ENCODE peak calls at places on chromosomes 12 and 14, in eight cellular contexts. D, J, H, B, E, K, F and V are unnamed samples.

GRCh38 chr12:13208533-13209278 is 12.2 kb downstream of the EMP1 start:
- DNase-seq in J (peak; percentile 53), K (peak; percentile 64), B (no peak), E (no peak), H (no peak), F (no peak), D (no peak), V (no peak)

GRCh38 chr12:123828120-123828519 is 66.0 kb downstream of the DNAH10 start:
- DNase-seq in D (no peak), B (no peak), F (no peak), K (no peak), H (no peak), E (no peak), J (no peak), V (no peak)

GRCh38 chr12:1591029-1591428 is 3.4 kb downstream of the FBXL14 start:
- DNase-seq in J (no peak), D (no peak), H (no peak), B (no peak), K (peak; percentile 68), E (peak; percentile 45), F (no peak), V (no peak)

GRCh38 chr12:4412462-4412861 is 33.0 kb upstream of the FGF23 start:
- DNase-seq in E (no peak), J (no peak), B (no peak), D (no peak), H (no peak), F (no peak), K (no peak), V (no peak)

GRCh38 chr14:35285168-35285990 is 6.8 kb upstream of the PSMA6 start:
- DNase-seq in H (no peak), B (no peak), J (peak; percentile 8), D (no peak), E (no peak), F (no peak), K (peak; percentile 30), V (no peak)

GRCh38 chr14:70921669-70922068 is 14.4 kb downstream of the PCNX1 start:
- DNase-seq in F (no peak), E (no peak), K (peak; percentile 73), B (no peak), H (no peak), J (no peak), D (no peak), V (no peak)

GRCh38 chr14:101927859-101928258 is 36.5 kb upstream of the DYNC1H1 start:
- DNase-seq in K (peak; percentile 99), F (peak; percentile 95), J (peak; percentile 98), D (peak; percentile 83), E (peak; percentile 92), B (peak; percentile 38), H (peak; percentile 92), V (no peak)

GRCh38 chr14:77674931-77675330 is 32.9 kb downstream of the ALKBH1 start:
- DNase-seq in H (no peak), J (no peak), B (no peak), D (no peak), F (no peak), E (no peak), K (no peak), V (no peak)

GRCh38 chr14:67441672-67442071 is 29.7 kb upstream of the PLEK2 start:
- DNase-seq in D (no peak), B (no peak), J (no peak), F (no peak), E (no peak), K (no peak), H (no peak), V (no peak)

GRCh38 chr14:98070521-98070920 is 1201.5 kb downstream of the BCL11B start:
- DNase-seq in F (no peak), H (no peak), B (no peak), E (no peak), J (no peak), D (no peak), K (no peak), V (no peak)

GRCh38 chr12:80580254-80580653 is 127.2 kb upstream of the MYF6 start:
- DNase-seq in H (no peak), F (no peak), K (peak; percentile 93), E (peak; percentile 97), B (no peak), J (peak; percentile 97), D (no peak), V (no peak)

GRCh38 chr14:101885254-101885576 is 79.2 kb upstream of the DYNC1H1 start:
- DNase-seq in B (no peak), D (no peak), H (no peak), J (no peak), K (no peak), E (no peak), F (no peak), V (no peak)

GRCh38 chr14:50023671-50024490 is 92.5 kb downstream of the VCPKMT start:
- DNase-seq in D (no peak), E (peak; percentile 91), F (peak; percentile 73), J (peak; percentile 89), B (no peak), H (no peak), K (peak; percentile 91), V (no peak)

GRCh38 chr12:104653730-104654328 is 197.1 kb downstream of the CHST11 start:
- DNase-seq in K (peak; percentile 27), D (peak; percentile 64), B (no peak), E (no peak), H (no peak), J (no peak), F (no peak), V (no peak)

GRCh38 chr14:62655161-62655560 is 390.1 kb downstream of the KCNH5 start:
- DNase-seq in K (no peak), D (no peak), J (peak; percentile 49), E (peak; percentile 14), H (no peak), B (no peak), F (no peak), V (no peak)

GRCh38 chr12:51393676-51394545 is 2.7 kb upstream of the GALNT6 start:
- DNase-seq in K (peak; percentile 98), H (peak; percentile 35), J (peak; percentile 96), F (no peak), E (peak; percentile 95), D (no peak), B (no peak), V (no peak)

GRCh38 chr12:51399893-51400292 is 8.7 kb upstream of the GALNT6 start:
- DNase-seq in B (no peak), F (no peak), K (no peak), D (no peak), E (no peak), H (no peak), J (no peak), V (no peak)

GRCh38 chr12:51395283-51396230 is 4.4 kb upstream of the GALNT6 start:
- DNase-seq in J (no peak), D (peak; percentile 93), F (no peak), E (no peak), K (no peak), H (no peak), B (no peak), V (no peak)

GRCh38 chr12:51401020-51401419 is 9.8 kb upstream of the GALNT6 start:
- DNase-seq in B (no peak), E (no peak), K (no peak), H (no peak), D (no peak), F (no peak), J (no peak), V (no peak)

DNA sequence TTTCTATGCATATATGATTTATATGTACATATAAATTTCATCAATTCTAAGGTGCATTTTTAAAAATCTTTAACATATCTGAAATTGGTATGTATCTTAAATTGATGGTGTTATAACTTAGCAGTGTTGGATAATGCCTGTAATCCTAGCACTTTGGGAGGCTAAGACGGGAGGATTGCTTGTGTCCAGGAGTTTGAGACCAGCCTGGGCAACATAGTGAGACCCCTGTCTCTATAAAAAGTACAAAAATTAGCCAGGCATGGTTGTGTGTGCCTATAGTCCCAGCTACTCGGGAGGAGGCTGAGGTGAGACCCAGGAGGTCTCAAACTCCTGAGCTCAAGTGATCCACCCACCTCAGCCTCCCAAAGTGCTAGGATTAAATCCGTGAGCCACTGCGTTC is 6.5 kb upstream of the GALNT6 start:
- DNase-seq in F (no peak), B (no peak), K (no peak), J (no peak), E (no peak), H (no peak), D (no peak), V (no peak)
- H3K4me1 ChIP-seq in F (no peaks in the 10 kb centered on the region), B (peaks cover 7% of the 10 kb centered on the region), K (peaks cover 22% of the 10 kb centered on the region), J (peaks cover 6% of the 10 kb centered on the region), E (peaks cover 20% of the 10 kb centered on the region), H (no peaks in the 10 kb centered on the region), D (peaks cover 18% of the 10 kb centered on the region), V (no peaks in the 10 kb centered on the region)

GRCh38 chr12:14934511-14934910 is 3.8 kb downstream of the ERP27 start:
- DNase-seq in B (no peak), D (no peak), F (no peak), H (no peak), E (no peak), K (no peak), J (no peak), V (no peak)
- H3K4me1 ChIP-seq in B (peaks cover 87% of the 10 kb centered on the region), D (no peaks in the 10 kb centered on the region), F (peaks cover 8% of the 10 kb centered on the region), H (no peaks in the 10 kb centered on the region), E (no peaks in the 10 kb centered on the region), K (no peaks in the 10 kb centered on the region), J (peaks cover 3% of the 10 kb centered on the region), V (no peaks in the 10 kb centered on the region)

DNA sequence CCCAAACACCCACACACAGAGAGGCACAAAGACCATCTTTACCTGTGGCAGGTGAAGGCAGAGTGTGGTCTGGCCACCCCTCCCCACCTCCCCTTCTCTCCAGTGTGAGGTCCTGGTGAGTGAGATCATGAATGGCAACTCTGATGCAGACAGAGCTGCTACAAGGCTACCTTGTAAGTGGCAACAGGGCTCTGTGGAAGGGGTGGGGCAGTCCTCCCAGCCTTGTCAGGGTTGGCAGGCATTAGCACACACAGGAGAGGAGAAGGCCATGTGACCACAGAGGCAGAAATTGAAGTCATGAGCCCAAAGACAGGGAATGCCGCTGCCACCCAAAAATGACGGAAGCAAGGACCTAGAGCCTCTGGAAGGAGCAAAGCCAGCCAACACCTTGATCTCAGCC is 30.7 kb downstream of the VWF start:
- DNase-seq in E (no peak), B (no peak), F (peak; percentile 65), J (no peak), K (peak; percentile 35), H (no peak), D (no peak), V (no peak)
- H3K4me1 ChIP-seq in E (peaks cover 27% of the 10 kb centered on the region), B (peaks cover 9% of the 10 kb centered on the region), F (peaks cover 9% of the 10 kb centered on the region), J (peaks cover 29% of the 10 kb centered on the region), K (peaks cover 38% of the 10 kb centered on the region), H (peaks cover 73% of the 10 kb centered on the region), D (no peaks in the 10 kb centered on the region), V (peaks cover 2% of the 10 kb centered on the region)

DNA sequence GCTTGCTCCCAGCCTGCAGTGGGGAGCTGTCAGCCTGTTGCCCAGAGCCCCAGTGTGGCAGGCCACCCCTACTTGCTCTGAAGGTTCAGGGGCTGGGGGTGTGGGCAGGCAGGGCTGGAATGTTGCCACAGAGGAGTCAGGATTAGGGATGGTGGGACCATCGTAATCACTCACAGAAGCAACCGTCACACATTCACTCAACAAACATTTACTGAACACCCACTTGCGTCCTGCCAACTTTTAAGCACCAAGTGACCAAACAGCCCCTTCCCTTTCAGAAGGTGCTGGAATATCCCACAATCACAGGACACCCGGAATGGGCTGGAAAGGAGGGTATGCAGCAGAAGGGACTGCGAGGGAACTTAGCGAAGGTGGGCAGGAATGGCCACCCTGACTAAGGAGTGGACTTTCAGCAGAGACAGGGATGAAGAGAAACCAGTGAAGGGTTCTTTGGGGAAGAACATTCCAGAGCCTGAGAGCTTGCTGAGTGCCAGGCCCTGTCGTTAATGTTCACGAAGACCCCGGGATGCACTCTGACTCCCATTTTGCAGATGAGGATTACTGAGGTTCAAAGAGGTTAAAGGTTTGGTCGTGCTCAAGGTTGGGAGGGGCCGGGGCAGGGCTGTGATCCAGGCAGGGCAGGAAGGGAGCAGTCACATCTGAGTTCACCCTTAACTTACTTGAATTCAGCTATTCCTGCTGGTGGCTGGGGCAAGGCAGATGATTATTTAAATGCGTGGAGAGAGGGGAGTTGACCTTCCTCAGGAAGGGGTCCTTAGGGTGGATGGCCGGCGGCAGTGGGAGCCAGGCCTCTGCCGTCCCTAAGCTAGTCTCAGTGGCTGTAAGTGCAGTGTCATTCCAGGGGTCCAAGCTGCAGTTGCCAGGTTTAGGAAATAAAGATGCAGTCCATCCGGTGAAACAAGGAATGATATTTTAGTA is 2.3 kb upstream of the ZBTB42 start:
- DNase-seq in F (no peak), B (no peak), K (no peak), J (no peak), D (no peak), E (no peak), H (no peak), V (no peak)
- H3K4me1 ChIP-seq in F (peaks cover 31% of the 10 kb centered on the region), B (peaks cover 70% of the 10 kb centered on the region), K (peaks cover 13% of the 10 kb centered on the region), J (peaks cover 23% of the 10 kb centered on the region), D (peaks cover 53% of the 10 kb centered on the region), E (peaks cover 15% of the 10 kb centered on the region), H (peaks cover 72% of the 10 kb centered on the region), V (peaks cover 16% of the 10 kb centered on the region)